ENCODE peak calls at places on chromosome 11, in seven cellular contexts. X, P, Q, W, Z, C and T are unnamed samples.

GRCh38 chr11:19076744-19077589 is 16.4 kb upstream of the MRGPRX2 start:
- DNase-seq in X (peak; percentile 19), P (no peak), Q (peak; percentile 48), W (peak; percentile 36), Z (peak; percentile 3), C (peak; percentile 79), T (peak; percentile 34)

GRCh38 chr11:126978155-126978554 is 22.4 kb downstream of the KIRREL3 start:
- DNase-seq in X (no peak), P (no peak), Q (no peak), W (no peak), Z (no peak), C (peak; percentile 10), T (no peak)

GRCh38 chr11:99370557-99371200 is 349.9 kb downstream of the CNTN5 start:
- DNase-seq in X (no peak), P (no peak), Q (no peak), W (peak; percentile 57), Z (no peak), C (peak; percentile 4), T (peak; percentile 40)

GRCh38 chr11:61776561-61777075 is 15.8 kb downstream of the TMEM258 start:
- DNase-seq in X (no peak), P (no peak), Q (peak; percentile 41), W (no peak), Z (no peak), C (peak; percentile 84), T (peak; percentile 38)

GRCh38 chr11:100354736-100355135 is 332.4 kb upstream of the ARHGAP42 start:
- DNase-seq in X (no peak), P (no peak), Q (no peak), W (no peak), Z (no peak), C (no peak), T (no peak)

GRCh38 chr11:94132152-94132558 is 3.5 kb downstream of the PANX1 start:
- DNase-seq in X (peak; percentile 34), P (peak; percentile 53), Q (no peak), W (no peak), Z (no peak), C (no peak), T (peak; percentile 29)

GRCh38 chr11:304915-305833 is 2.4 kb upstream of the IFITM2 start:
- DNase-seq in X (peak; percentile 88), P (no peak), Q (no peak), W (peak; percentile 68), Z (no peak), C (peak; percentile 59), T (peak; percentile 58)

GRCh38 chr11:79081441-79082124 is 359.2 kb downstream of the TENM4 start:
- DNase-seq in X (no peak), P (no peak), Q (no peak), W (no peak), Z (no peak), C (no peak), T (no peak)

GRCh38 chr11:92246637-92247036 is 22.0 kb downstream of the FAT3 start:
- DNase-seq in X (no peak), P (no peak), Q (no peak), W (no peak), Z (no peak), C (no peak), T (no peak)

GRCh38 chr11:65448418-65449196 is 26.0 kb downstream of the NEAT1 start:
- DNase-seq in X (peak; percentile 30), P (no peak), Q (no peak), W (no peak), Z (peak; percentile 52), C (no peak), T (no peak)

GRCh38 chr11:95692526-95693270 is 96.9 kb downstream of the FAM76B start:
- DNase-seq in X (no peak), P (no peak), Q (no peak), W (no peak), Z (no peak), C (no peak), T (no peak)

GRCh38 chr11:47992959-47993820 is 12.8 kb downstream of the PTPRJ start:
- DNase-seq in X (no peak), P (peak; percentile 29), Q (no peak), W (no peak), Z (peak; percentile 11), C (peak; percentile 63), T (no peak)

GRCh38 chr11:76709259-76709658 is 38.7 kb upstream of the LRRC32 start:
- DNase-seq in X (no peak), P (no peak), Q (no peak), W (no peak), Z (no peak), C (no peak), T (no peak)

GRCh38 chr11:120867531-120867930 is 156.4 kb upstream of the TBCEL start:
- DNase-seq in X (no peak), P (no peak), Q (no peak), W (no peak), Z (no peak), C (no peak), T (no peak)

GRCh38 chr11:69634590-69634989 is 6.4 kb upstream of the CCND1 start:
- DNase-seq in X (no peak), P (no peak), Q (no peak), W (peak; percentile 58), Z (no peak), C (no peak), T (no peak)

GRCh38 chr11:10087621-10088225 is 206.3 kb downstream of the SBF2 start:
- DNase-seq in X (no peak), P (no peak), Q (no peak), W (no peak), Z (no peak), C (no peak), T (no peak)

GRCh38 chr11:59923813-59924212 is 14.4 kb upstream of the OOSP1 start:
- DNase-seq in X (no peak), P (no peak), Q (no peak), W (no peak), Z (no peak), C (no peak), T (no peak)

GRCh38 chr11:65500262-65501004 is 1.6 kb downstream of the MALAT1 start:
- DNase-seq in X (peak; percentile 64), P (no peak), Q (no peak), W (no peak), Z (no peak), C (no peak), T (no peak)

GRCh38 chr11:69950120-69950519 is 128.0 kb upstream of the ANO1 start:
- DNase-seq in X (no peak), P (no peak), Q (no peak), W (no peak), Z (no peak), C (peak; percentile 69), T (no peak)

GRCh38 chr11:71962428-71963038 is 33.7 kb downstream of the RNF121 start:
- DNase-seq in X (no peak), P (no peak), Q (no peak), W (no peak), Z (no peak), C (no peak), T (no peak)

GRCh38 chr11:105821366-105821765 is 200.7 kb downstream of the MSANTD4 start:
- DNase-seq in X (no peak), P (no peak), Q (no peak), W (no peak), Z (no peak), C (no peak), T (no peak)

GRCh38 chr11:396948-397548 is 3.0 kb downstream of the PKP3 start:
- DNase-seq in X (peak; percentile 67), P (no peak), Q (no peak), W (peak; percentile 71), Z (no peak), C (no peak), T (peak; percentile 66)

GRCh38 chr11:8229299-8230177 is 34.1 kb downstream of the LMO1 start:
- DNase-seq in X (no peak), P (no peak), Q (no peak), W (peak; percentile 38), Z (no peak), C (no peak), T (peak; percentile 38)

GRCh38 chr11:829116-829945 is 1.6 kb downstream of the CRACR2B start:
- DNase-seq in X (no peak), P (no peak), Q (no peak), W (peak; percentile 56), Z (no peak), C (no peak), T (peak; percentile 65)

GRCh38 chr11:23903044-23903704 is 593.7 kb upstream of the LUZP2 start:
- DNase-seq in X (no peak), P (peak; percentile 49), Q (no peak), W (no peak), Z (peak; percentile 3), C (peak; percentile 12), T (no peak)

GRCh38 chr11:43298397-43298796 is 13.4 kb upstream of the API5 start:
- DNase-seq in X (no peak), P (no peak), Q (no peak), W (no peak), Z (no peak), C (no peak), T (no peak)

GRCh38 chr11:111541209-111542061 is 915 bp downstream of the LAYN start:
- DNase-seq in X (peak; percentile 74), P (peak; percentile 68), Q (no peak), W (peak; percentile 46), Z (no peak), C (peak; percentile 17), T (peak; percentile 73)

GRCh38 chr11:118565062-118565461 is 669 bp downstream of the IFT46 start:
- DNase-seq in X (peak; percentile 58), P (no peak), Q (no peak), W (peak; percentile 26), Z (no peak), C (no peak), T (peak; percentile 19)

GRCh38 chr11:67303132-67303988 is at the start of gene SSH3:
- DNase-seq in X (peak; percentile 66), P (no peak), Q (no peak), W (peak; percentile 83), Z (no peak), C (peak; percentile 90), T (peak; percentile 67)

GRCh38 chr11:11022126-11022730 is 164.4 kb upstream of the ZBED5 start:
- DNase-seq in X (no peak), P (no peak), Q (no peak), W (no peak), Z (no peak), C (peak; percentile 29), T (no peak)